ENCODE peak calls at places on chromosomes 2 and 18, in four cellular contexts. One of them, this sample, is unnamed.

GRCh38 chr2:10079192-10079930 is 850 bp downstream of the CYS1 start:
- DNase-seq in AG10803: peak; percentile 82
- DNase-seq in B cell: peak; percentile 47
- DNase-seq in activated naive CD4-positive, alpha-beta T cell treated with anti-CD3 and anti-CD28 coated beads, Interleukin-2, amount 10 ng/mL, durations not matched to agents 7 days and 5 days: peak; percentile 46
- DNase-seq in this sample: peak; percentile 33

GRCh38 chr2:98524168-98524567 is 79.5 kb downstream of the INPP4A start:
- DNase-seq in B cell: no peak
- DNase-seq in AG10803: no peak
- DNase-seq in activated naive CD4-positive, alpha-beta T cell treated with anti-CD3 and anti-CD28 coated beads, Interleukin-2, amount 10 ng/mL, durations not matched to agents 7 days and 5 days: no peak
- DNase-seq in this sample: no peak

GRCh38 chr2:142165790-142166189 is 35.0 kb upstream of the LRP1B start:
- DNase-seq in B cell: no peak
- DNase-seq in AG10803: peak; percentile 20
- DNase-seq in activated naive CD4-positive, alpha-beta T cell treated with anti-CD3 and anti-CD28 coated beads, Interleukin-2, amount 10 ng/mL, durations not matched to agents 7 days and 5 days: no peak
- DNase-seq in this sample: peak; percentile 12

GRCh38 chr2:44126106-44126797 is 42.4 kb upstream of the PPM1B start:
- DNase-seq in AG10803: peak; percentile 6
- DNase-seq in activated naive CD4-positive, alpha-beta T cell treated with anti-CD3 and anti-CD28 coated beads, Interleukin-2, amount 10 ng/mL, durations not matched to agents 7 days and 5 days: no peak
- DNase-seq in B cell: no peak
- DNase-seq in this sample: no peak

GRCh38 chr18:74013955-74014354 is 133.7 kb downstream of the FBXO15 start:
- DNase-seq in B cell: no peak
- DNase-seq in AG10803: peak; percentile 70
- DNase-seq in activated naive CD4-positive, alpha-beta T cell treated with anti-CD3 and anti-CD28 coated beads, Interleukin-2, amount 10 ng/mL, durations not matched to agents 7 days and 5 days: no peak
- DNase-seq in this sample: no peak

GRCh38 chr2:230312638-230313037 is 14.4 kb upstream of the SP140L start:
- DNase-seq in AG10803: peak; percentile 31
- DNase-seq in B cell: no peak
- DNase-seq in activated naive CD4-positive, alpha-beta T cell treated with anti-CD3 and anti-CD28 coated beads, Interleukin-2, amount 10 ng/mL, durations not matched to agents 7 days and 5 days: no peak
- DNase-seq in this sample: no peak

GRCh38 chr2:27960237-27960912 is 69.8 kb downstream of the BABAM2 start:
- DNase-seq in activated naive CD4-positive, alpha-beta T cell treated with anti-CD3 and anti-CD28 coated beads, Interleukin-2, amount 10 ng/mL, durations not matched to agents 7 days and 5 days: peak; percentile 31
- DNase-seq in AG10803: peak; percentile 95
- DNase-seq in B cell: no peak
- DNase-seq in this sample: no peak

GRCh38 chr18:68837665-68838390 is 39.9 kb downstream of the CCDC102B start:
- DNase-seq in B cell: no peak
- DNase-seq in AG10803: peak; percentile 84
- DNase-seq in activated naive CD4-positive, alpha-beta T cell treated with anti-CD3 and anti-CD28 coated beads, Interleukin-2, amount 10 ng/mL, durations not matched to agents 7 days and 5 days: no peak
- DNase-seq in this sample: no peak

GRCh38 chr2:237859082-237859433 is 365 bp upstream of the RAMP1 start:
- DNase-seq in activated naive CD4-positive, alpha-beta T cell treated with anti-CD3 and anti-CD28 coated beads, Interleukin-2, amount 10 ng/mL, durations not matched to agents 7 days and 5 days: no peak
- DNase-seq in B cell: no peak
- DNase-seq in AG10803: no peak
- DNase-seq in this sample: no peak

This sample was measured in neuronal stem cell.